ENCODE peak calls at places on chromosomes 2 and 18, in five cellular contexts. V is RPMI7951, Z is testis, U is T-helper 2 cell, B is right cardiac atrium. X is an unnamed sample.

GRCh38 chr2:196587739-196588138 is 51.8 kb upstream of the CCDC150 start:
- DNase-seq in V (no peak), Z (no peak), U (no peak), B (no peak), X (no peak)

GRCh38 chr2:62597323-62597722 is 91.3 kb upstream of the TMEM17 start:
- DNase-seq in V (no peak), Z (peak; percentile 28), U (no peak), B (no peak), X (no peak)

GRCh38 chr18:62187543-62188378 is 706 bp downstream of the RELCH start:
- DNase-seq in V (peak; percentile 8), Z (peak; percentile 33), U (peak; percentile 2), B (no peak), X (no peak)

GRCh38 chr2:3450385-3451031 is 68.8 kb downstream of the ADI1 start:
- DNase-seq in V (no peak), Z (no peak), U (no peak), B (no peak), X (no peak)

GRCh38 chr2:134217924-134218323 is 35.9 kb upstream of the MGAT5 start:
- DNase-seq in V (no peak), Z (no peak), U (no peak), B (no peak), X (no peak)

GRCh38 chr18:63213331-63213900 is 106.2 kb downstream of the BCL2 start:
- DNase-seq in V (no peak), Z (no peak), U (no peak), B (no peak), X (no peak)

GRCh38 chr18:35808796-35809195 is 163.7 kb upstream of the RMP24 start:
- DNase-seq in V (no peak), Z (no peak), U (no peak), B (no peak), X (no peak)

GRCh38 chr2:72127401-72128058 is 20.1 kb downstream of the CYP26B1 start:
- DNase-seq in V (no peak), Z (no peak), U (no peak), B (no peak), X (peak; percentile 64)

GRCh38 chr2:105809099-105809473 is 64.4 kb downstream of the NCK2 start:
- DNase-seq in V (no peak), Z (no peak), U (no peak), B (no peak), X (no peak)

GRCh38 chr2:134027980-134028379 is 225.9 kb upstream of the MGAT5 start:
- DNase-seq in V (no peak), Z (no peak), U (no peak), B (peak; percentile 83), X (peak; percentile 64)

X was measured in kidney.